ENCODE peak calls at places on chromosomes 7 and 10, in four cellular contexts. E is IMR-90, D is H9, O is H1. F is an unnamed sample.
A peak's percentile ranks its signal among the peaks of the same experiment; 100 is the strongest.

GRCh38 chr10:28785018-28785417 is 107.7 kb downstream of the BAMBI start:
- DNase-seq in O (no peak), E (no peak), D (no peak), F (peak; percentile 92)

GRCh38 chr10:24449334-24449740 is 240.4 kb downstream of the KIAA1217 start:
- DNase-seq in D (no peak), E (peak; percentile 64), O (no peak), F (no peak)

GRCh38 chr10:125144693-125145623 is 15.4 kb downstream of the CTBP2 start:
- DNase-seq in E (peak; percentile 57), O (no peak), D (peak; percentile 67), F (peak; percentile 82)

GRCh38 chr7:100173806-100174495 is 3.2 kb downstream of the GPC2 start:
- DNase-seq in O (no peak), D (no peak), E (no peak), F (no peak)

GRCh38 chr10:81065474-81065873 is 527.8 kb downstream of the SH2D4B start:
- DNase-seq in O (no peak), E (no peak), D (no peak), F (no peak)

GRCh38 chr10:114311496-114312195 is 72.6 kb downstream of the VWA2 start:
- DNase-seq in E (no peak), D (no peak), O (no peak), F (no peak)

GRCh38 chr7:71518880-71519279 is 386.9 kb downstream of the GALNT17 start:
- DNase-seq in O (no peak), E (no peak), D (no peak), F (no peak)

GRCh38 chr7:124781418-124781817 is 15.8 kb upstream of the GPR37 start:
- DNase-seq in E (peak; percentile 8), O (no peak), D (no peak), F (no peak)

GRCh38 chr10:48456361-48456804 is 148.5 kb downstream of the ARHGAP22 start:
- DNase-seq in D (peak; percentile 32), O (no peak), E (no peak), F (no peak)

GRCh38 chr7:53520841-53521240 is 485.4 kb downstream of the POM121L12 start:
- DNase-seq in D (no peak), E (no peak), O (no peak), F (no peak)

GRCh38 chr7:105024734-105025133 is 10.7 kb downstream of the KMT2E start:
- DNase-seq in D (no peak), E (peak; percentile 83), O (no peak), F (no peak)

GRCh38 chr7:152504816-152505215 is 69.0 kb upstream of the KMT2C start:
- DNase-seq in E (no peak), D (no peak), O (no peak), F (no peak)

GRCh38 chr7:152505606-152506005 is 69.8 kb upstream of the KMT2C start:
- DNase-seq in O (no peak), E (no peak), D (no peak), F (no peak)

GRCh38 chr7:152501506-152501905 is 65.7 kb upstream of the KMT2C start:
- DNase-seq in E (no peak), O (no peak), D (no peak), F (peak; percentile 17)

GRCh38 chr7:152504367-152504766 is 68.6 kb upstream of the KMT2C start:
- DNase-seq in D (no peak), E (no peak), O (no peak), F (peak; percentile 76)

GRCh38 chr7:152502813-152503790 is 67.3 kb upstream of the KMT2C start:
- DNase-seq in E (no peak), D (no peak), O (no peak), F (no peak)
- H3K56ac ChIP-seq in E (no peak overlapping the region), D (no peak overlapping the region), O (no peak overlapping the region), F (no peak overlapping the region)

GRCh38 chr7:148515728-148516715 is 74.5 kb upstream of the C7orf33 start:
- DNase-seq in D (no peak), E (no peak), O (no peak), F (no peak)
- H2BK5ac ChIP-seq in D (no peak overlapping the region), E (no peak overlapping the region), O (no peak overlapping the region), F (no peak overlapping the region)

DNA sequence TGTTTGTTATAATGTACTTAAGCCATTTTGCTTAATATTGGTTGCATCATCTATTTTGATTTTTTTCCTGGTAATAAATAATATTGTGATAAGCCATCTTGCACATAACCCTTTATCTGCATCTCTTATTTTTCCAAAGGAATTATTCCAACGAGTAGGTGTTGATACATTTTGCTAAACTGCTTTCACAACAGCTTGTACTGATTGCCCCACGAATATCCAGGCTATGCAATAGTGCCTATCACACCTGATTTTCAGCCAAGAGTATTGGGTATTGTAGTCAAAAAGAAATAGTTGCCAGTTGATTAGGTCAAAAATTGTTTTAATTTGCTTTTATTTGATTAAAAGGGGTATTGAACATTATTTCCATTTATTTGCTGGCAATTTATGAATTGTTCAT is 20.7 kb downstream of the CREB5 start:
- DNase-seq in O (no peak), D (no peak), E (no peak), F (no peak)
- H3K56ac ChIP-seq in O (no peak overlapping the region), D (no peak overlapping the region), E (no peak overlapping the region), F (no peak overlapping the region)

GRCh38 chr7:41828911-41829310 is 126.0 kb upstream of the INHBA start:
- DNase-seq in O (no peak), D (no peak), E (no peak), F (peak; percentile 32)

GRCh38 chr7:41825927-41826480 is 123.1 kb upstream of the INHBA start:
- DNase-seq in E (peak; percentile 28), O (no peak), D (no peak), F (no peak)

GRCh38 chr7:41826641-41827040 is 123.8 kb upstream of the INHBA start:
- DNase-seq in O (no peak), D (no peak), E (peak; percentile 9), F (no peak)

GRCh38 chr7:41832936-41833335 is 130.0 kb upstream of the INHBA start:
- DNase-seq in D (peak; percentile 39), E (no peak), O (no peak), F (peak; percentile 93)

GRCh38 chr7:41830271-41830670 is 127.4 kb upstream of the INHBA start:
- DNase-seq in D (no peak), E (no peak), O (no peak), F (peak; percentile 63)
- H2BK5ac ChIP-seq in D (no peak overlapping the region), E (no peak overlapping the region), O (no peak overlapping the region), F (no peak overlapping the region)

GRCh38 chr10:133287832-133288500 is 11.3 kb upstream of the ADAM8 start:
- DNase-seq in O (no peak), E (no peak), D (no peak), F (no peak)

GRCh38 chr10:133286366-133286765 is 9.7 kb upstream of the ADAM8 start:
- DNase-seq in O (no peak), E (no peak), D (no peak), F (no peak)

GRCh38 chr10:133292919-133293809 is 15.5 kb downstream of the TUBGCP2 start:
- DNase-seq in E (peak; percentile 75), O (no peak), D (no peak), F (no peak)

GRCh38 chr10:133293810-133294119 is 14.9 kb downstream of the TUBGCP2 start:
- DNase-seq in E (no peak), D (no peak), O (no peak), F (no peak)

DNA sequence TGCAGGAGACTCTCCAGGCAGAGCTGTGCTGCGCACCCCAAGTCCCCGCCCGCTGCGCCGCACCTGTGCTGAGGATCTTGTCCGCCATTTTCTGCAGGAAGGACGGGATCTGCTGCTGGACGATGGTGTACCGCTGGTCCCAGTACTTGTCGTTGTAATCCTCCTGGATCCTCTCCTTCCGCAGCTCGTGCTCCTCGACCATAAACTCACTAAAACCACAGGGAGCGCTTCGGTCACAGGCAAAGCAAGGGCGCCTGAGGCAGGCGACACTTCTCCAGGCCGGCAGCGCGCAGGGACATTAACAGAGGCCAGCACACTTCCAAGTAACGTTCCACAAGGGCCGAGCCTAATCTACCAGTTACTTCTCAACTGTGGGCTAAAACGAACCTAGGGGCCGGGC is 13.1 kb upstream of the ADAM8 start:
- DNase-seq in O (no peak), E (no peak), D (no peak), F (no peak)
- H3K56ac ChIP-seq in O (no peak overlapping the region), E (no peak overlapping the region), D (no peak overlapping the region), F (no peak overlapping the region)

DNA sequence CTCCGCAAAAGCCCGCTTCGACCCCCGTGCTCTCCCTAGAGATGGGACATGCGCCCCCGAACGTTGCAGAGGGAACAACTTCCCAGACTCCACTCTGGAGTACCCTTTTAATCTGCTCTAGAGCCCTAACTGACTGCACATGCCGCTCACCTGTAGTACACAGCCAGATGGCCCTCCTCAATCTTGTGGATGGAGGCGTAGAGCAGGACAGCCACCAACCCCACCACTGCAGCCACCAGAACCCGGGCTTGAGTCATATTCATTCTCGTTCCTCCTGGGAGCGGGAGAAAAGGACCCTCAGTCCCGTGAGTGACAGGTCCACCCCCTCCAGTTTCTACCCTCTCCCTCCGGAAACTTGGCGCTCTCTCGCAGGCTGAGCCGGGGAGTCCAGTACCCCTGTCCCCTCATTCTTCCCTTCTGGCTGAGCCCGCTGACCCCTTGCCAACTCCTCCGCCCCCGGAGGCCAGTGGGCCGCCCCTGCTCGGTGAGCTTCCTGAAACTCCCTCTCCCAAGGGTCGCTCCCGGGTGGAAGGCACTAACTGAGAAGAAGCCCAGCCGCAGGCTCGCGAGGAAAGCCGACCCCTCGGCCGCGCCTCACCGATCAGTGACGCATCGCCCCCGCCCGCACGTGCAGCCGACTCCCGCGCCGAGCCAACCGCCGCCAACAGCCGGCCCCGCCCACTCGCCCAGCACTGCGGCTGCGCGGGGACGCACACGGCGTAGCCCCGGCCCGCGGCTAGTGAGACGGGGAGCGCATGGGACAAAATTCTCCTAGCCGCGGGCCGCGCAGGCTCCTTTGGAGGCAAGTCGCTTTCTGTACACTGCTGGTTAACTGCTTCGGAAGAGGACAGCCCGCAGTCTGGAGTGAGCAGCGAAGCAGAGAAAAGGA is at the start of gene ERLIN1:
- DNase-seq in D (peak; percentile 93), O (peak; percentile 59), E (peak; percentile 87), F (peak; percentile 96)
- H2BK5ac ChIP-seq in D (no peak within 1 kb of the TSS), O (peak within 1 kb of the TSS; percentile 62), E (peak within 1 kb of the TSS; percentile 51), F (peak within 1 kb of the TSS; percentile 73)

DNA sequence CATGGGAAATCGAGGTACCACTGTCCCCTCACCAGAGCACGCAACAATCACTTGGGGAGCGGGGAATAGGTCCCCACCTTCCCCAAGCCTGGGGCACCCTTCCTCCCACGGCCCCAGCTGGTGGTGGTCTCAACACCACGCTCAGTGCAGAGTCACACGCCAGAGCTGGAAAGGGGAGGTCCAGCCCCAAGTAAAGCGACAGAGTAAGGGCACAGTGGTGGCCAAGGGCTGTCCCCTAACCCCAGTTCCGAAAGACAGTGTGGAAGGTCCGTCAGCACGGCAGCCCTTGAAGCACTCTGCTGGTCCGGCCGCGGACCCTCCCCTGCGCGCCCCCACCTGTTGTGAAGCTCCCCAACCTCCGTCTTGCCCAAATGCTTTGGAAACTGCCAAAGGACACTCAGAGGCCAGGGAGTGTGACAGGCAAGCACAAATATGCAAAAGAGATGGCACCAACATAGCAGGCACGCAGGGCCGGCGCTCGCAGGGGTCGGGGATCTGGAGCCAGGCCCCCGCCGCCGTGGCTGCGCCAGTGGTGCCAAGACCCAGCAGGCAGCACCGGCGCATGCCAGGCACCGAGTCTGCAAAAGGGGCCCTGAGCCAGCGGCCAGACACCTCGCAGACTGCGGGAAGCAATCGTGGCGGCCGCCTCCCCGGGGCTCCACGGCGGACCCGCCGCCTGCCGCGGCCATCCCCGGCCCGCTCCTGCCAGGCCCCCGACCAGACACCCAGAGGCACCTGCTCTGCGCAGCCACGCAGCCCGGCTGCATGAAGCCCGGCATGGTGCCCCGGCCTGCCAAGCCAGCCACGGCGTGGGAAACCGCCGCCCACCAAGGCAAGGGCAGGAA is 51.6 kb upstream of the SRRM3 start:
- DNase-seq in D (no peak), O (no peak), E (no peak), F (no peak)
- H3K56ac ChIP-seq in D (no peak overlapping the region), O (no peak overlapping the region), E (no peak overlapping the region), F (no peak overlapping the region)

GRCh38 chr10:76547352-76547972 is 1090.1 kb downstream of the KCNMA1 start:
- DNase-seq in E (peak; percentile 77), O (peak; percentile 15), D (peak; percentile 67), F (peak; percentile 86)
- H2BK5ac ChIP-seq in E (no peak overlapping the region), O (no peak overlapping the region), D (no peak overlapping the region), F (no peak overlapping the region)

F was measured in mesendoderm.